ENCODE peak calls at places on chromosomes 1 and 21, in four cellular contexts. A, X, C and N are unnamed samples.
A peak's percentile ranks its signal among the peaks of the same experiment; 100 is the strongest.

GRCh38 chr1:237191403-237191802 is 149.4 kb downstream of the RYR2 start:
- DNase-seq in A (no peak), X (no peak), C (no peak), N (no peak)

GRCh38 chr1:202234331-202235002 is 40.9 kb downstream of the LGR6 start:
- DNase-seq in A (no peak), X (no peak), C (no peak), N (no peak)

GRCh38 chr1:204493882-204494280 is 724 bp downstream of the PIK3C2B start:
- DNase-seq in A (peak; percentile 87), X (peak; percentile 68), C (peak; percentile 71), N (peak; percentile 73)

GRCh38 chr1:234395297-234395696 is 22.0 kb downstream of the COA6 start:
- DNase-seq in A (no peak), X (no peak), C (no peak), N (no peak)

GRCh38 chr1:17033481-17033880 is 20.4 kb downstream of the SDHB start:
- DNase-seq in A (no peak), X (no peak), C (no peak), N (no peak)

GRCh38 chr21:43991447-43991991 is 20.6 kb upstream of the TRAPPC10 start:
- DNase-seq in A (no peak), X (no peak), C (no peak), N (no peak)

GRCh38 chr1:77469311-77469710 is 187.5 kb downstream of the AK5 start:
- DNase-seq in A (no peak), X (no peak), C (no peak), N (no peak)

GRCh38 chr1:97340951-97341350 is 579.9 kb downstream of the DPYD start:
- DNase-seq in A (no peak), X (no peak), C (no peak), N (no peak)